ENCODE peak calls at places on chromosome 22, in nine cellular contexts. B is activated CD8-positive, alpha-beta memory T cell treated with anti-CD3 and anti-CD28 coated beads, Interleukin-2, amount 50 U/mL, for 48 hours; K is mucosa of gallbladder; V is H7; U is upper lobe of right lung; Q is AG08395; H is GOT3; M is mucosa of descending colon; P is T follicular helper cell. Y is an unnamed sample.

GRCh38 chr22:18057568-18058209 is 20.1 kb upstream of the PEX26 start:
- DNase-seq in B (no peak), K (peak), V (no peak), U (peak), Q (peak), H (no peak), M (peak), P (no peak), Y (no peak)

GRCh38 chr22:43289976-43290663 is 53.1 kb downstream of the SCUBE1 start:
- DNase-seq in B (no peak), K (no peak), V (no peak), U (peak), Q (peak), H (no peak), M (no peak), P (no peak), Y (no peak)

GRCh38 chr22:50739279-50739691 is 1.3 kb downstream of the ACR start:
- DNase-seq in B (peak), K (no peak), V (no peak), U (peak), Q (no peak), H (no peak), M (no peak), P (no peak), Y (no peak)

GRCh38 chr22:39514373-39514973 is 5.9 kb upstream of the ATF4 start:
- DNase-seq in B (peak), K (peak), V (peak), U (no peak), Q (no peak), H (no peak), M (no peak), P (no peak), Y (peak)

GRCh38 chr22:42471441-42471840 is 39.2 kb upstream of the NFAM1 start:
- DNase-seq in B (no peak), K (no peak), V (no peak), U (no peak), Q (no peak), H (no peak), M (no peak), P (no peak), Y (no peak)

GRCh38 chr22:41917906-41918791 is 3.3 kb upstream of the SHISA8 start:
- DNase-seq in B (peak), K (peak), V (peak), U (no peak), Q (peak), H (no peak), M (no peak), P (no peak), Y (no peak)

GRCh38 chr22:27474711-27475547 is 326.6 kb downstream of the MN1 start:
- DNase-seq in B (no peak), K (peak), V (peak), U (no peak), Q (peak), H (no peak), M (no peak), P (no peak), Y (peak)

GRCh38 chr22:45460288-45461109 is 42.2 kb upstream of the FBLN1 start:
- DNase-seq in B (no peak), K (peak), V (no peak), U (no peak), Q (peak), H (no peak), M (peak), P (no peak), Y (no peak)

GRCh38 chr22:21865041-21865440 is 2.4 kb downstream of the MAPK1 start:
- DNase-seq in B (no peak), K (peak), V (no peak), U (no peak), Q (peak), H (no peak), M (no peak), P (no peak), Y (no peak)

GRCh38 chr22:50508897-50509296 is 873 bp downstream of the NCAPH2 start:
- DNase-seq in B (no peak), K (no peak), V (no peak), U (no peak), Q (no peak), H (no peak), M (no peak), P (no peak), Y (no peak)

GRCh38 chr22:39419911-39420310 is 20.3 kb downstream of the TAB1 start:
- DNase-seq in B (no peak), K (no peak), V (no peak), U (no peak), Q (no peak), H (no peak), M (peak), P (no peak), Y (no peak)

GRCh38 chr22:50259302-50259701 is 2.2 kb downstream of the MAPK12 start:
- DNase-seq in B (no peak), K (no peak), V (no peak), U (no peak), Q (no peak), H (no peak), M (no peak), P (no peak), Y (no peak)

GRCh38 chr22:46064236-46064965 is 85.9 kb upstream of the PPARA start:
- DNase-seq in B (no peak), K (no peak), V (no peak), U (peak), Q (no peak), H (no peak), M (peak), P (no peak), Y (no peak)

Y was measured in GM23338.